ENCODE peak calls at places on chromosomes 11 and 22, in five cellular contexts. P is MM.1S, L is GM23248, S is neural progenitor cell, R is OCI-LY7. K is an unnamed sample. For H3K4me1, the result is how much of the 10 kb centered on the place peaks cover.

GRCh38 chr11:69530278-69531070 is 49.0 kb downstream of the LINC01488 start:
- DNase-seq in P (no peak), L (no peak), S (no peak), R (no peak), K (no peak)

GRCh38 chr11:108803781-108804180 is 138.9 kb downstream of the DDX10 start:
- DNase-seq in P (no peak), L (peak), S (no peak), R (no peak), K (no peak)

GRCh38 chr11:79294845-79295520 is 145.8 kb downstream of the TENM4 start:
- DNase-seq in P (no peak), L (no peak), S (peak), R (no peak), K (no peak)

GRCh38 chr22:31488988-31489617 is 539 bp downstream of the EIF4ENIF1 start:
- DNase-seq in P (peak), L (peak), S (peak), R (peak), K (peak)

GRCh38 chr11:18253222-18253621 is 4.8 kb upstream of the SAA2 start:
- DNase-seq in P (no peak), L (no peak), S (no peak), R (no peak), K (no peak)

GRCh38 chr11:64611961-64612646 is 21.1 kb downstream of the SLC22A12 start:
- DNase-seq in P (no peak), L (peak), S (no peak), R (no peak), K (no peak)

GRCh38 chr22:21760640-21761039 is 25.0 kb upstream of the YPEL1 start:
- DNase-seq in P (peak), L (peak), S (no peak), R (no peak), K (peak)

GRCh38 chr11:35619754-35620640 is 1.7 kb downstream of the FJX1 start:
- DNase-seq in P (no peak), L (no peak), S (peak), R (no peak), K (peak)

GRCh38 chr22:37020192-37020479 is 594 bp downstream of the MPST start:
- DNase-seq in P (peak), L (peak), S (no peak), R (peak), K (peak)

GRCh38 chr11:98568011-98568410 is 452.7 kb upstream of the CNTN5 start:
- DNase-seq in P (no peak), L (no peak), S (no peak), R (no peak), K (no peak)

GRCh38 chr11:35030716-35031213 is 108.2 kb upstream of the CD44 start:
- DNase-seq in P (no peak), L (peak), S (no peak), R (no peak), K (peak)

GRCh38 chr22:45564349-45565030 is 61.8 kb downstream of the FBLN1 start:
- DNase-seq in P (no peak), L (peak), S (no peak), R (no peak), K (no peak)

GRCh38 chr11:45917623-45918330 is at the start of gene PEX16:
- DNase-seq in P (peak), L (peak), S (peak), R (peak), K (peak)

GRCh38 chr11:132586801-132587200 is 945.5 kb downstream of the OPCML start:
- DNase-seq in P (no peak), L (peak), S (no peak), R (no peak), K (no peak)

GRCh38 chr11:35216962-35217667 is 78.1 kb downstream of the CD44 start:
- DNase-seq in P (no peak), L (peak), S (no peak), R (peak), K (no peak)

GRCh38 chr22:41862160-41862529 is 29.2 kb downstream of the SREBF2 start:
- DNase-seq in P (no peak), L (no peak), S (no peak), R (peak), K (no peak)

GRCh38 chr11:113397212-113397611 is 9.6 kb downstream of the ANKK1 start:
- DNase-seq in P (no peak), L (no peak), S (no peak), R (no peak), K (no peak)

GRCh38 chr22:20106849-20107237 is 9.1 kb upstream of the RANBP1 start:
- DNase-seq in P (no peak), L (no peak), S (no peak), R (no peak), K (no peak)

GRCh38 chr11:113313601-113314000 is 782 bp upstream of the TTC12 start:
- DNase-seq in P (no peak), L (no peak), S (no peak), R (no peak), K (peak)

GRCh38 chr11:71992331-71992730 is 6.4 kb upstream of the IL18BP start:
- DNase-seq in P (no peak), L (no peak), S (no peak), R (no peak), K (no peak)

GRCh38 chr11:10973416-10973815 is 115.6 kb upstream of the ZBED5 start:
- DNase-seq in P (no peak), L (no peak), S (peak), R (no peak), K (no peak)

GRCh38 chr11:18588297-18589252 is at the start of gene UEVLD:
- DNase-seq in P (peak), L (peak), S (peak), R (peak), K (peak)

GRCh38 chr22:46149493-46149997 is 781 bp upstream of the PPARA start:
- DNase-seq in P (peak), L (peak), S (peak), R (peak), K (no peak)

GRCh38 chr11:134644489-134645456 is 232.7 kb upstream of the B3GAT1 start:
- DNase-seq in P (no peak), L (no peak), S (peak), R (no peak), K (no peak)

GRCh38 chr11:776459-777287 is 614 bp downstream of the GATD1 start:
- DNase-seq in P (peak), L (peak), S (peak), R (peak), K (no peak)

GRCh38 chr22:45083659-45084305 is 74.0 kb upstream of the PHF21B start:
- DNase-seq in P (no peak), L (peak), S (no peak), R (no peak), K (peak)

GRCh38 chr11:93268287-93269040 is 62.1 kb upstream of the DEUP1 start:
- DNase-seq in P (no peak), L (no peak), S (no peak), R (no peak), K (no peak)

GRCh38 chr11:19769820-19770219 is 57.2 kb downstream of the NAV2 start:
- DNase-seq in P (peak), L (peak), S (no peak), R (no peak), K (peak)

GRCh38 chr11:100827934-100828661 is 141.0 kb downstream of the ARHGAP42 start:
- DNase-seq in P (peak), L (peak), S (peak), R (peak), K (peak)

GRCh38 chr22:38564669-38565068 is 5.3 kb downstream of the DMC1 start:
- DNase-seq in P (no peak), L (peak), S (no peak), R (no peak), K (no peak)

GRCh38 chr11:2738551-2739431 is 39.0 kb upstream of the KCNQ1OT1 start:
- DNase-seq in P (no peak), L (no peak), S (no peak), R (no peak), K (no peak)

GRCh38 chr11:68371176-68372041 is 59.0 kb downstream of the LRP5 start:
- DNase-seq in P (peak), L (peak), S (no peak), R (peak), K (no peak)

GRCh38 chr11:45933131-45933821 is 10.8 kb downstream of the LARGE2 start:
- DNase-seq in P (no peak), L (peak), S (no peak), R (peak), K (peak)

GRCh38 chr22:37686002-37686982 is at the start of gene NOL12:
- DNase-seq in P (peak), L (peak), S (peak), R (peak), K (peak)

GRCh38 chr11:134367781-134368180 is 36.0 kb downstream of the GLB1L2 start:
- DNase-seq in P (no peak), L (no peak), S (no peak), R (no peak), K (no peak)

GRCh38 chr22:19821523-19822300 is 33.0 kb downstream of the GNB1L start:
- DNase-seq in P (no peak), L (no peak), S (no peak), R (no peak), K (no peak)

GRCh38 chr11:122681731-122682130 is 26.2 kb downstream of the UBASH3B start:
- DNase-seq in P (no peak), L (peak), S (no peak), R (no peak), K (peak)

GRCh38 chr11:47858169-47858543 is 10.0 kb upstream of the NUP160 start:
- DNase-seq in P (no peak), L (peak), S (no peak), R (no peak), K (peak)
- TF ChIP-seq EZH2phosphoT487 in P (no peak), L (no peak), S (no peak), R (no peak), K (no peak)

GRCh38 chr11:44592125-44592643 is 26.7 kb downstream of the CD82 start:
- DNase-seq in P (no peak), L (peak), S (no peak), R (no peak), K (no peak)
- H3K4me1 ChIP-seq in P (under half), L (under half), S (under half), R (under half), K (under half)

GRCh38 chr11:65896009-65896999 is 3.9 kb downstream of the FOSL1 start:
- DNase-seq in P (no peak), L (peak), S (no peak), R (no peak), K (peak)
- H3K4me3 ChIP-seq in P (no peak), L (peak), S (no peak), R (no peak), K (peak)

GRCh38 chr22:39617342-39617741 is 46.8 kb downstream of the CACNA1I start:
- DNase-seq in P (no peak), L (no peak), S (no peak), R (no peak), K (no peak)
- TF ChIP-seq EZH2phosphoT487 in P (no peak), L (no peak), S (no peak), R (no peak), K (no peak)

DNA sequence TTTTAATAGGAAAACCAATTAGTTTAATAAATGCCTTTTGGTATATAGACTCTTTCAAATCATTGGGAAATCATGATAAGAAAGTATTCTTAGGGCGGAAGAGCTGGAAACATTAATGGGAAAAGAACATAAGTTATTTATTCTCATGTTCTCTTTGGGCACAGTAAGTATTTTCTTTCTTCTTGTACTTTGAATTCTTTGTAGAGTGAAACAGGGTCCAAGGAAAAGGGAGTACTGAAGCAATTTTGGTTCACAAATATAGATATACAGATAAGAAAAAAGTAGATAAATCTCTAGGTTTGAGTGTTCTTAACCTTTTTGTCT is 123.2 kb downstream of the MICAL2 start:
- DNase-seq in P (no peak), L (no peak), S (no peak), R (no peak), K (no peak)
- H3K4me1 ChIP-seq in P (under half), L (under half), S (under half), R (under half), K (half or more)

GRCh38 chr11:67117667-67118058 is 1.4 kb upstream of the KDM2A start:
- DNase-seq in P (no peak), L (peak), S (peak), R (no peak), K (no peak)

GRCh38 chr11:67119577-67120391 is 721 bp downstream of the KDM2A start:
- DNase-seq in P (peak), L (peak), S (peak), R (peak), K (peak)

GRCh38 chr11:67118059-67118766 is 850 bp upstream of the KDM2A start:
- DNase-seq in P (peak), L (peak), S (no peak), R (peak), K (no peak)

GRCh38 chr11:67118801-67119576 is at the start of gene KDM2A:
- DNase-seq in P (peak), L (peak), S (peak), R (peak), K (peak)

GRCh38 chr11:67117176-67117575 is 1.9 kb upstream of the KDM2A start:
- DNase-seq in P (no peak), L (no peak), S (no peak), R (no peak), K (no peak)
- H3K4me3 ChIP-seq in P (peak), L (no peak), S (peak), R (no peak), K (no peak)